ENCODE peak calls at places on chromosomes 13 and 19, in four cellular contexts. One of them, this sample, is unnamed.

GRCh38 chr13:71513414-71514063 is 353.5 kb downstream of the DACH1 start:
- DNase-seq in endodermal cell: no peak
- DNase-seq in GM06990: no peak
- DNase-seq in nephron progenitor cell: no peak
- DNase-seq in this sample: no peak

GRCh38 chr13:111046590-111047141 is 68.4 kb upstream of the ARHGEF7 start:
- DNase-seq in endodermal cell: no peak
- DNase-seq in GM06990: no peak
- DNase-seq in nephron progenitor cell: no peak
- DNase-seq in this sample: no peak

GRCh38 chr19:10501971-10502523 is 1.1 kb downstream of the KEAP1 start:
- DNase-seq in endodermal cell: peak; percentile 75
- DNase-seq in GM06990: peak; percentile 74
- DNase-seq in nephron progenitor cell: peak; percentile 61
- DNase-seq in this sample: no peak

GRCh38 chr19:37551123-37551993 is 43.2 kb downstream of the ZNF571 start:
- DNase-seq in endodermal cell: peak; percentile 50
- DNase-seq in GM06990: peak; percentile 93
- DNase-seq in nephron progenitor cell: no peak
- DNase-seq in this sample: peak; percentile 9

GRCh38 chr19:18176367-18177310 is 3.0 kb downstream of the IFI30 start:
- DNase-seq in endodermal cell: no peak
- DNase-seq in GM06990: no peak
- DNase-seq in nephron progenitor cell: no peak
- DNase-seq in this sample: no peak

GRCh38 chr13:67143544-67144115 is 86.5 kb downstream of the PCDH9 start:
- DNase-seq in endodermal cell: no peak
- DNase-seq in GM06990: no peak
- DNase-seq in nephron progenitor cell: no peak
- DNase-seq in this sample: no peak

GRCh38 chr13:66765559-66765958 is 464.6 kb downstream of the PCDH9 start:
- DNase-seq in endodermal cell: no peak
- DNase-seq in GM06990: no peak
- DNase-seq in nephron progenitor cell: no peak
- DNase-seq in this sample: no peak

GRCh38 chr19:40604647-40605200 is 3.6 kb downstream of the LTBP4 start:
- DNase-seq in endodermal cell: peak; percentile 70
- DNase-seq in GM06990: no peak
- DNase-seq in nephron progenitor cell: no peak
- DNase-seq in this sample: no peak

GRCh38 chr19:17424743-17425365 is 5.0 kb downstream of the MVB12A start:
- DNase-seq in endodermal cell: peak; percentile 96
- DNase-seq in GM06990: peak; percentile 59
- DNase-seq in nephron progenitor cell: peak; percentile 91
- DNase-seq in this sample: no peak

GRCh38 chr13:27259831-27260230 is 8.5 kb downstream of the RPL21 start:
- DNase-seq in endodermal cell: no peak
- DNase-seq in GM06990: no peak
- DNase-seq in nephron progenitor cell: no peak
- DNase-seq in this sample: no peak

GRCh38 chr13:90867336-90867683 is 480.2 kb upstream of the MIR17HG start:
- DNase-seq in endodermal cell: peak; percentile 91
- DNase-seq in GM06990: peak; percentile 1
- DNase-seq in nephron progenitor cell: peak; percentile 73
- DNase-seq in this sample: peak; percentile 65

GRCh38 chr13:113917096-113917495 is 53.2 kb upstream of the GAS6 start:
- DNase-seq in endodermal cell: peak; percentile 31
- DNase-seq in GM06990: no peak
- DNase-seq in nephron progenitor cell: no peak
- DNase-seq in this sample: no peak

GRCh38 chr13:111177081-111177711 is 62.1 kb downstream of the ARHGEF7 start:
- DNase-seq in endodermal cell: no peak
- DNase-seq in GM06990: peak; percentile 64
- DNase-seq in nephron progenitor cell: no peak
- DNase-seq in this sample: peak; percentile 47

GRCh38 chr13:76148926-76149325 is 512.8 kb downstream of the LMO7 start:
- DNase-seq in endodermal cell: no peak
- DNase-seq in GM06990: no peak
- DNase-seq in nephron progenitor cell: no peak
- DNase-seq in this sample: peak; percentile 63

GRCh38 chr19:16889429-16889882 is 657 bp downstream of the F2RL3 start:
- DNase-seq in endodermal cell: no peak
- DNase-seq in GM06990: no peak
- DNase-seq in nephron progenitor cell: no peak
- DNase-seq in this sample: no peak

GRCh38 chr13:101654916-101655315 is 202.4 kb downstream of the ITGBL1 start:
- DNase-seq in endodermal cell: no peak
- DNase-seq in GM06990: no peak
- DNase-seq in nephron progenitor cell: no peak
- DNase-seq in this sample: no peak

GRCh38 chr19:1400281-1401137 is 833 bp downstream of the GAMT start:
- DNase-seq in endodermal cell: no peak
- DNase-seq in GM06990: no peak
- DNase-seq in nephron progenitor cell: no peak
- DNase-seq in this sample: no peak

GRCh38 chr19:13022859-13023636 is 27.8 kb downstream of the NFIX start:
- DNase-seq in endodermal cell: peak; percentile 71
- DNase-seq in GM06990: peak; percentile 46
- DNase-seq in nephron progenitor cell: no peak
- DNase-seq in this sample: peak; percentile 91

GRCh38 chr19:4831351-4832340 is at the start of gene TICAM1:
- DNase-seq in endodermal cell: peak; percentile 59
- DNase-seq in GM06990: peak; percentile 86
- DNase-seq in nephron progenitor cell: peak; percentile 40
- DNase-seq in this sample: no peak
- TF ChIP-seq CTCF in endodermal cell: peak; percentile 19
- TF ChIP-seq CTCF in GM06990: no peak
- TF ChIP-seq CTCF in nephron progenitor cell: no peak
- TF ChIP-seq CTCF in this sample: no peak

DNA sequence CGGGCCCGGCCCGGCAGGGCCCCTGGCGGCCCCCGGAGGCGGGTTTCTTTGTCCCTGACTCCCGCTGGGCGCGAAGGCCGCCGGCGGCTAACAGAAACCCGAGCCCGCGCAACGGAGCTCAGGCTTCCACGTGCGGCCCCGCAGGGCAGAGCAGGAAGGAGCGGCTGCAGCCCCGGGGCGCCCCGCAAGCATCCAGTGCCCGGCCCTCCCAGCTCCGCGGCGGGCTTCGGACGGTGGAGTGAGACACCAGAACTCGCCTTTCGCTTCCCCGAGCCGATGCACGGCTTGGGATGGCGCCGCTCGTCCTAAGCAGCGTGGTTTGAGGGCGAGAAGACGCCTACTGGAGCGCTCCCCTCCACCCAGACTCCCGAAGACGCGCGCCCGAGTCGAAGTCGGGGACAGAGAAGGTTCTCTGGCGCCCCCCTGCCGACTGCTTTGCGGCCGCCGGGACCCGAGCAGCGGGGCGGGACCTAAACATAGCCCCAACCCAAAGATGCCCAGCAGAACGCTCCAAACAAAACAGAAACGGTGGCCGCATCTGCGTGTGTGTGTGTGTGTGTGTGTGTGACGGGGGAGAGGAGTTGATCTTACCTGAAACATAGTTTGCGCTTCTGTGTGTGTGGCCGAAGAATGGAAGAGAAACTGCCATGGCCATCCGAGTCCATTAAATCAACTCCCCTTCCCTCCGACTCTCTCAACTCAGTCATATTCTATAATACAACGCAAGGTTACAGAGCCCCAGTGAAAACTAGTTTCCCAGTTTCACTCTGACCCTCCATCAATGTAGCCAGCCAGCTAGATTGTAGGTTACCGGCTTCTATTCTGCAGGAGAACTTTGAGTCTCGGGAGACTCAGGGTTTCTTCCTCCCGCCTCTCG is 629 bp upstream of the FGF9 start:
- DNase-seq in endodermal cell: peak; percentile 83
- DNase-seq in GM06990: peak; percentile 76
- DNase-seq in nephron progenitor cell: peak; percentile 83
- DNase-seq in this sample: no peak
- TF ChIP-seq CTCF in endodermal cell: no peak
- TF ChIP-seq CTCF in GM06990: peak; percentile 54
- TF ChIP-seq CTCF in nephron progenitor cell: no peak
- TF ChIP-seq CTCF in this sample: no peak

DNA sequence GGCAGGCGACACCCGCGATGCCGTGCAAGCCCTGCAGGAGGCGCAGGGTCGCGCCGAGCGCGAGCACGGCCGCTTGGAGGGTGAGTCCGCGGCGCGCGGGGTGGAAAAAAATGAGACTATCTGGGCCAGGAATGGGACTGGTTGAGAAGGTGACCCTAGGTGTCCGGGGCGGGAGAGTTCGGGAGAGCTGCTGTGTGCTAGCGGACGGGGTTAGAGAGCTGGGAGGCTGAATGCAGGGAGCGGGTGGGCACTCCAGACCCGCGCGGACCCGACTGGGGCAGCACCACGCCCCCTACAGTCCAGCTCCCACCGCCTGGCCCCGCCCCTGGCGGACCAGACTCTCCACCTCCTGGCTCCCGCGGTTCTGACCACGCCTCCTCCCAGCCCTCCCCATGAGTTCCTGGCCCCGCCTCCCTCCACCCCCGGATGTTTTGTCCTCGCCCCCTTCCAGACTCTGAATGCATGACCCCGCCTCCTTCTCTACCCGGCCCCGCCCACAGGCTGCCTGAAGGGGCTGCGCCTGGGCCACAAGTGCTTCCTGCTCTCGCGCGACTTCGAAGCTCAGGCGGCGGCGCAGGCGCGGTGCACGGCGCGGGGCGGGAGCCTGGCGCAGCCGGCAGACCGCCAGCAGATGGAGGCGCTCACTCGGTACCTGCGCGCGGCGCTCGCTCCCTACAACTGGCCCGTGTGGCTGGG is 1.5 kb downstream of the CLEC11A start:
- DNase-seq in endodermal cell: peak; percentile 100
- DNase-seq in GM06990: peak; percentile 98
- DNase-seq in nephron progenitor cell: peak; percentile 100
- DNase-seq in this sample: peak; percentile 84
- TF ChIP-seq CTCF in endodermal cell: peak; percentile 92
- TF ChIP-seq CTCF in GM06990: peak; percentile 36
- TF ChIP-seq CTCF in nephron progenitor cell: peak; percentile 74
- TF ChIP-seq CTCF in this sample: peak; percentile 61

DNA sequence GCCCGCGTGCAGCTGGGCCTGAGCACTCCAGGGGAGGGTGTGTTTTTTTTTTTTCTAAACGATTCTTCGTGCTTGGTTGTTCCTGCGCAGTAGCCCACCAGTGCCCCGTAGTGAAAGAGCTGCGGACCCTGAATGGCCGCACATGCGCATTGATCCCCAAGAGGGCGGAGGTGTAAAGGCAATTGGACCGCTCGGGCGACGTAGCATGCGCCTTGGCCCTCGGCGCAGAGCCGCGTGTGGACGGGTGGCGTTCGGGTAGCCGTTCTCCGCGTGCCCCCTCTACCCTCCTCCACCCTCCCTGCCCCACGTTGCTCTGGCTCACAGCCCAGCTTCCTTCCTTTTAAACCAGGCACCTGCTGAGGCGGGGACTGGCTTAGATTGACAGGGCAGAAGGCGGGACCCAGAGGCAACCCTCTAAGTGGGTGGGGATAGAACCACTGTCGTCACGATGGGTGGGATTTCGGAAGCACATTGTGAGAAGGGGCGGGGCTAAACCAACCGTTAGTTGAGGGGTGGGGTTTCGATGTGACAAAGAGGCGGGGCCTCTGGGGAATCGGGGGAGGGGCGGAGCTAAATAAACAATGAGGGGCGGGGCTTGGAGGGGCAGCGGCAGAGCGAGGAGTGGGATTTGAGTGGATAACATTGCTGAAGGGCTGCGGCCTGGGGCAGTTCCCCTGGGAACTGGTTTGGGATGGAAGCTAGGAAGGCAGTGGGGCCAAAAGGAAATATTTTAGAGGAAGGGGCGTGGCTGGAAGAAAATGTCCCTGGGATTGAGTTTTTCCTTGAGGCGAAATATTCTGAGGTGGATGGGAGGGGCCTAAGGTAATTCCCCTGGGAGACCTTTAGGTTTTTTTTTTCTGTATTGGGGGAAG is 543 bp upstream of the NUP62 start:
- DNase-seq in endodermal cell: peak; percentile 99
- DNase-seq in GM06990: peak; percentile 93
- DNase-seq in nephron progenitor cell: peak; percentile 95
- DNase-seq in this sample: peak; percentile 91
- TF ChIP-seq CTCF in endodermal cell: peak; percentile 12
- TF ChIP-seq CTCF in GM06990: no peak
- TF ChIP-seq CTCF in nephron progenitor cell: no peak
- TF ChIP-seq CTCF in this sample: no peak

GRCh38 chr19:57280165-57280912 is at the start of gene ZNF460:
- DNase-seq in endodermal cell: peak; percentile 99
- DNase-seq in GM06990: peak; percentile 98
- DNase-seq in nephron progenitor cell: peak; percentile 97
- DNase-seq in this sample: peak; percentile 95
- TF ChIP-seq CTCF in endodermal cell: no peak
- TF ChIP-seq CTCF in GM06990: no peak
- TF ChIP-seq CTCF in nephron progenitor cell: no peak
- TF ChIP-seq CTCF in this sample: no peak

DNA sequence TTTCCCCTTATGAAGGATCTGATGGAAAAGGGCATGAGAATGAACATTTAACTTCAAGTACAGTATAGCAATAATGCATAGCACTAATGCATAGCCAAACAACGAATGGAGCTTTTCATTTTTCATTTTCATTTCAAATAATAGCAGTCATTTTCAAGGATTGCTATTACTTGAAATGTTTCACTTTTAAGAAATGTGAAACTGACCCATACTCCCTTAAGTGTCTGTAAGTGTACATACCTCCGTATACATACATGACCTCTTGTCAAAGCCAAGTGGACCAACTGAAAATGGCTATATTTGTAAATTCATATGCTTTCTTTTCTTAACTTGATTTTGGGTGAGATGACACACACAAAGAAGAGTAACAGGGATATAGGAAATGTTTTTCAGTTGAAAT is 3.8 kb downstream of the RAP2A start:
- DNase-seq in endodermal cell: no peak
- DNase-seq in GM06990: no peak
- DNase-seq in nephron progenitor cell: no peak
- DNase-seq in this sample: no peak
- TF ChIP-seq CTCF in endodermal cell: no peak
- TF ChIP-seq CTCF in GM06990: no peak
- TF ChIP-seq CTCF in nephron progenitor cell: no peak
- TF ChIP-seq CTCF in this sample: no peak

DNA sequence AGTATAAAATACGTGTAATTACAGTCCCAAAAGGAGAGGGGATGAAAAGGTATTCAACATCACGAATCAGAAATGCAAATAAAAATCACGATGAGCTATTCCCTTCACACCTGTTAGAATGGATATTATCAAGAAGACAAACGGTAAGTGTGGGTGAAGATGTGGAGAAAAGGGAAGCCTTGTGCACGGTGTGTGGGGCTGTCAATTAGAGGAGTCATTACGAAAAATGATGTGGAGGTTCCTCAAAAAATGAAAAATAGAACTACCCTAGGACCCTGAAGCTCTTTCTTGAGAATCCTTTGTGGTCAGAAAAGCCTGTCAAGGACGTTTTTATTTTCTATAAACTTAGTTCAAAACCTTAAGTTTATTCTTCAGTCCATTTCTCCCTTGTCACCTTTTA is 19.4 kb downstream of the NLRP11 start:
- DNase-seq in endodermal cell: no peak
- DNase-seq in GM06990: no peak
- DNase-seq in nephron progenitor cell: no peak
- DNase-seq in this sample: no peak
- TF ChIP-seq CTCF in endodermal cell: no peak
- TF ChIP-seq CTCF in GM06990: no peak
- TF ChIP-seq CTCF in nephron progenitor cell: no peak
- TF ChIP-seq CTCF in this sample: no peak

This sample was measured in astrocyte of the cerebellum.